ENCODE peak calls at places on chromosomes 11 and 22, in four cellular contexts. One of them, this sample, is unnamed.

GRCh38 chr11:8060146-8060719 is 20.8 kb upstream of the TUB start:
- DNase-seq in kidney epithelial cell: no peak
- DNase-seq in epithelial cell of esophagus: no peak
- DNase-seq in cardiac fibroblast: no peak
- DNase-seq in this sample: no peak

GRCh38 chr22:39405346-39406085 is 5.9 kb downstream of the TAB1 start:
- DNase-seq in cardiac fibroblast: peak
- DNase-seq in epithelial cell of esophagus: no peak
- DNase-seq in kidney epithelial cell: no peak
- DNase-seq in this sample: no peak

GRCh38 chr22:22893891-22894739 is 6.5 kb downstream of the IGLL5 start:
- DNase-seq in cardiac fibroblast: no peak
- DNase-seq in kidney epithelial cell: no peak
- DNase-seq in epithelial cell of esophagus: no peak
- DNase-seq in this sample: no peak

GRCh38 chr11:4146070-4146764 is 51.6 kb downstream of the RRM1 start:
- DNase-seq in kidney epithelial cell: no peak
- DNase-seq in epithelial cell of esophagus: no peak
- DNase-seq in cardiac fibroblast: no peak
- DNase-seq in this sample: no peak

GRCh38 chr11:78740175-78741161 is 165.8 kb upstream of the NARS2 start:
- DNase-seq in epithelial cell of esophagus: no peak
- DNase-seq in kidney epithelial cell: no peak
- DNase-seq in cardiac fibroblast: no peak
- DNase-seq in this sample: no peak

GRCh38 chr11:75593337-75593915 is 31.4 kb downstream of the SERPINH1 start:
- DNase-seq in epithelial cell of esophagus: no peak
- DNase-seq in cardiac fibroblast: no peak
- DNase-seq in kidney epithelial cell: no peak
- DNase-seq in this sample: no peak

GRCh38 chr22:42959472-42960145 is 55.3 kb downstream of the PACSIN2 start:
- DNase-seq in kidney epithelial cell: peak
- DNase-seq in epithelial cell of esophagus: peak
- DNase-seq in cardiac fibroblast: peak
- DNase-seq in this sample: peak

GRCh38 chr22:45584621-45585436 is 82.1 kb downstream of the FBLN1 start:
- DNase-seq in kidney epithelial cell: no peak
- DNase-seq in epithelial cell of esophagus: no peak
- DNase-seq in cardiac fibroblast: no peak
- DNase-seq in this sample: no peak

GRCh38 chr11:75625970-75626691 is 42.7 kb downstream of the MAP6 start:
- DNase-seq in kidney epithelial cell: peak
- DNase-seq in cardiac fibroblast: peak
- DNase-seq in epithelial cell of esophagus: peak
- DNase-seq in this sample: peak

GRCh38 chr11:124536520-124536919 is 6.9 kb downstream of the OR8B12 start:
- DNase-seq in kidney epithelial cell: no peak
- DNase-seq in epithelial cell of esophagus: peak
- DNase-seq in cardiac fibroblast: peak
- DNase-seq in this sample: peak

GRCh38 chr22:26479043-26479791 is 4.4 kb downstream of the HPS4 start:
- DNase-seq in cardiac fibroblast: no peak
- DNase-seq in kidney epithelial cell: no peak
- DNase-seq in epithelial cell of esophagus: no peak
- DNase-seq in this sample: no peak

GRCh38 chr11:65663634-65664200 is 1.0 kb upstream of the RELA start:
- DNase-seq in cardiac fibroblast: peak
- DNase-seq in kidney epithelial cell: no peak
- DNase-seq in epithelial cell of esophagus: peak
- DNase-seq in this sample: no peak

GRCh38 chr11:125902315-125902926 is 585 bp downstream of the PUS3 start:
- DNase-seq in cardiac fibroblast: no peak
- DNase-seq in epithelial cell of esophagus: no peak
- DNase-seq in kidney epithelial cell: no peak
- DNase-seq in this sample: peak

GRCh38 chr11:120384476-120384875 is 48.3 kb downstream of the ARHGEF12 start:
- DNase-seq in cardiac fibroblast: no peak
- DNase-seq in epithelial cell of esophagus: peak
- DNase-seq in kidney epithelial cell: no peak
- DNase-seq in this sample: no peak

GRCh38 chr11:114159802-114160588 is 100.5 kb downstream of the ZBTB16 start:
- DNase-seq in kidney epithelial cell: peak
- DNase-seq in cardiac fibroblast: peak
- DNase-seq in epithelial cell of esophagus: peak
- DNase-seq in this sample: peak

GRCh38 chr11:133619973-133620372 is 87.7 kb upstream of the OPCML start:
- DNase-seq in cardiac fibroblast: no peak
- DNase-seq in kidney epithelial cell: no peak
- DNase-seq in epithelial cell of esophagus: peak
- DNase-seq in this sample: peak

GRCh38 chr22:20243545-20244249 is 24.4 kb downstream of the RTN4R start:
- DNase-seq in epithelial cell of esophagus: peak
- DNase-seq in kidney epithelial cell: peak
- DNase-seq in cardiac fibroblast: peak
- DNase-seq in this sample: no peak

GRCh38 chr22:23404689-23405365 is 175.3 kb downstream of the IGLL1 start:
- DNase-seq in epithelial cell of esophagus: peak
- DNase-seq in kidney epithelial cell: no peak
- DNase-seq in cardiac fibroblast: peak
- DNase-seq in this sample: peak

GRCh38 chr11:3723014-3723708 is 52.0 kb upstream of the CHRNA10 start:
- DNase-seq in cardiac fibroblast: peak
- DNase-seq in epithelial cell of esophagus: peak
- DNase-seq in kidney epithelial cell: no peak
- DNase-seq in this sample: peak

GRCh38 chr11:131917634-131918384 is 547.4 kb downstream of the NTM start:
- DNase-seq in cardiac fibroblast: no peak
- DNase-seq in epithelial cell of esophagus: no peak
- DNase-seq in kidney epithelial cell: no peak
- DNase-seq in this sample: peak

GRCh38 chr11:107591446-107592236 is 694 bp downstream of the ELMOD1 start:
- DNase-seq in epithelial cell of esophagus: peak
- DNase-seq in cardiac fibroblast: peak
- DNase-seq in kidney epithelial cell: no peak
- DNase-seq in this sample: peak

GRCh38 chr11:8732748-8733241 is 50.2 kb downstream of the RPL27A start:
- DNase-seq in kidney epithelial cell: no peak
- DNase-seq in epithelial cell of esophagus: peak
- DNase-seq in cardiac fibroblast: peak
- DNase-seq in this sample: no peak

GRCh38 chr11:77386178-77386577 is 84.7 kb upstream of the GDPD4 start:
- DNase-seq in cardiac fibroblast: no peak
- DNase-seq in kidney epithelial cell: no peak
- DNase-seq in epithelial cell of esophagus: no peak
- DNase-seq in this sample: no peak

This sample was measured in trophoblast cell.